ENCODE peak calls at places on chromosome 19, in five cellular contexts. V is aorta, P is psoas muscle, T is stomach, L is esophagus squamous epithelium. N is an unnamed sample.
A peak's percentile ranks its signal among the peaks of the same experiment; 100 is the strongest.

GRCh38 chr19:15210323-15210774 is 9.6 kb upstream of the NOTCH3 start:
- DNase-seq in V (peak; percentile 90), P (peak; percentile 69), T (no peak), L (no peak), N (no peak)

GRCh38 chr19:3978145-3978544 is 7.1 kb downstream of the EEF2 start:
- DNase-seq in V (no peak), P (no peak), T (no peak), L (no peak), N (no peak)

GRCh38 chr19:55601127-55601526 is 1.0 kb downstream of the ZNF524 start:
- DNase-seq in V (no peak), P (no peak), T (no peak), L (no peak), N (no peak)

GRCh38 chr19:1882089-1882785 is 3.1 kb downstream of the ABHD17A start:
- DNase-seq in V (no peak), P (no peak), T (no peak), L (no peak), N (no peak)

GRCh38 chr19:49816616-49817015 is 1.5 kb upstream of the MED25 start:
- DNase-seq in V (no peak), P (no peak), T (no peak), L (no peak), N (no peak)

GRCh38 chr19:15199652-15200574 is 882 bp downstream of the NOTCH3 start:
- DNase-seq in V (peak; percentile 74), P (no peak), T (no peak), L (no peak), N (no peak)

GRCh38 chr19:28396259-28396940 is 816.6 kb downstream of the UQCRFS1 start:
- DNase-seq in V (no peak), P (no peak), T (no peak), L (no peak), N (no peak)

GRCh38 chr19:9835507-9835949 is 410 bp downstream of the PIN1 start:
- DNase-seq in V (no peak), P (no peak), T (no peak), L (no peak), N (no peak)

GRCh38 chr19:2507109-2507508 is 31.2 kb downstream of the GADD45B start:
- DNase-seq in V (no peak), P (no peak), T (peak; percentile 65), L (no peak), N (peak; percentile 33)

GRCh38 chr19:5637971-5638370 is 15.1 kb downstream of the SAFB start:
- DNase-seq in V (no peak), P (no peak), T (no peak), L (no peak), N (no peak)

GRCh38 chr19:10093295-10094186 is 7.4 kb downstream of the SHFL start:
- DNase-seq in V (no peak), P (no peak), T (no peak), L (no peak), N (no peak)

GRCh38 chr19:20840371-20840770 is 64.3 kb downstream of the ZNF66 start:
- DNase-seq in V (no peak), P (no peak), T (no peak), L (no peak), N (no peak)

GRCh38 chr19:10780368-10780767 is 55.6 kb downstream of the TMED1 start:
- DNase-seq in V (peak; percentile 83), P (no peak), T (no peak), L (peak; percentile 24), N (no peak)

GRCh38 chr19:11693505-11694499 is 44.9 kb downstream of the ZNF823 start:
- DNase-seq in V (no peak), P (no peak), T (no peak), L (no peak), N (peak; percentile 69)

GRCh38 chr19:46537136-46538097 is 41.8 kb upstream of the PNMA8B start:
- DNase-seq in V (no peak), P (peak; percentile 70), T (peak; percentile 65), L (no peak), N (no peak)

GRCh38 chr19:1811472-1811894 is 593 bp downstream of the ATP8B3 start:
- DNase-seq in V (peak; percentile 88), P (peak; percentile 86), T (peak; percentile 83), L (no peak), N (no peak)

GRCh38 chr19:45524575-45525129 is 17.4 kb downstream of the VASP start:
- DNase-seq in V (no peak), P (peak; percentile 29), T (no peak), L (no peak), N (no peak)

GRCh38 chr19:10961073-10961762 is 388 bp downstream of the SMARCA4 start:
- DNase-seq in V (peak; percentile 60), P (peak; percentile 67), T (peak; percentile 61), L (no peak), N (no peak)

GRCh38 chr19:1857648-1858326 is 5.6 kb downstream of the KLF16 start:
- DNase-seq in V (peak; percentile 61), P (no peak), T (no peak), L (no peak), N (no peak)

GRCh38 chr19:5407356-5407755 is 47.9 kb upstream of the ZNRF4 start:
- DNase-seq in V (no peak), P (no peak), T (no peak), L (no peak), N (no peak)

GRCh38 chr19:7337380-7338194 is 11.2 kb upstream of the ARHGEF18 start:
- DNase-seq in V (no peak), P (no peak), T (no peak), L (no peak), N (peak; percentile 23)
- H3K4me1 ChIP-seq in V (no peaks in the 10 kb centered on the region), P (no peaks in the 10 kb centered on the region), T (peaks cover 4% of the 10 kb centered on the region), L (no peaks in the 10 kb centered on the region), N (no peaks in the 10 kb centered on the region)

GRCh38 chr19:18110833-18111232 is 13.3 kb downstream of the MAST3 start:
- DNase-seq in V (no peak), P (no peak), T (peak; percentile 64), L (no peak), N (no peak)
- H3K4me1 ChIP-seq in V (no peaks in the 10 kb centered on the region), P (peaks cover 8% of the 10 kb centered on the region), T (peaks cover 13% of the 10 kb centered on the region), L (peaks cover 21% of the 10 kb centered on the region), N (peaks cover 17% of the 10 kb centered on the region)

DNA sequence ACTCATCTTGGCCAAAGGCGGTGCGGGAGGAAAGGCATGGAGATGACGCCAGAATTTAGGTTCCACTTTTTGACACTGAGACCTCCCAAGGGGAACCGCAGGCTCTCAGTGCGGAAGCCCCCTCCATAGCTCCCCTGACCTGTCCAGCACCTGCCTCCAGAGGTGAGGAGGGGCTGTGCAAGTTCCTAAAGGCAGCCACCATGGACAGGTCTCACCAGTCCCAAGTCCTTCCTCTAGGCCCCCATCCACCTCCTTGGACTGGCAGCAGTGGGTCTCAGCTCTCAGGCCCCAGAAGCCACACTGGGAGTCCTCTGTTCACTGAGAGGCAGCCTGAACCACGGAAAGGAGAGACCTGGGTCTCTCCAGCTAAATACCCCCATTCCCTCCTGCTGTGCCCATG is 31.6 kb upstream of the TSHZ3 start:
- DNase-seq in V (no peak), P (no peak), T (no peak), L (no peak), N (no peak)
- H3K4me1 ChIP-seq in V (no peaks in the 10 kb centered on the region), P (no peaks in the 10 kb centered on the region), T (no peaks in the 10 kb centered on the region), L (no peaks in the 10 kb centered on the region), N (no peaks in the 10 kb centered on the region)

GRCh38 chr19:16594681-16595091 is 22.5 kb upstream of the SLC35E1 start:
- DNase-seq in V (no peak), P (no peak), T (no peak), L (no peak), N (no peak)
- H3K4me1 ChIP-seq in V (no peaks in the 10 kb centered on the region), P (peaks cover 65% of the 10 kb centered on the region), T (peaks cover 16% of the 10 kb centered on the region), L (peaks cover 12% of the 10 kb centered on the region), N (no peaks in the 10 kb centered on the region)

GRCh38 chr19:13012690-13013608 is 17.7 kb downstream of the NFIX start:
- DNase-seq in V (peak; percentile 74), P (peak; percentile 93), T (no peak), L (no peak), N (no peak)

GRCh38 chr19:13011653-13012389 is 16.5 kb downstream of the NFIX start:
- DNase-seq in V (no peak), P (peak; percentile 68), T (no peak), L (no peak), N (no peak)

GRCh38 chr19:13013649-13014048 is 18.4 kb downstream of the NFIX start:
- DNase-seq in V (no peak), P (no peak), T (no peak), L (no peak), N (no peak)

GRCh38 chr19:13010992-13011652 is 15.8 kb downstream of the NFIX start:
- DNase-seq in V (no peak), P (no peak), T (no peak), L (no peak), N (no peak)

GRCh38 chr19:13012390-13012689 is 17.1 kb downstream of the NFIX start:
- DNase-seq in V (no peak), P (no peak), T (no peak), L (no peak), N (no peak)
- H3K4me1 ChIP-seq in V (peaks cover under 1% of the 10 kb centered on the region), P (peaks cover 77% of the 10 kb centered on the region), T (peaks cover 97% of the 10 kb centered on the region), L (peaks cover 75% of the 10 kb centered on the region), N (peaks cover 8% of the 10 kb centered on the region)

GRCh38 chr19:33186431-33186830 is 7.7 kb upstream of the LRP3 start:
- DNase-seq in V (peak; percentile 16), P (peak; percentile 14), T (no peak), L (no peak), N (no peak)
- H3K4me1 ChIP-seq in V (peaks cover 2% of the 10 kb centered on the region), P (peaks cover 3% of the 10 kb centered on the region), T (no peaks in the 10 kb centered on the region), L (no peaks in the 10 kb centered on the region), N (no peaks in the 10 kb centered on the region)

GRCh38 chr19:58548859-58549663 is 5.2 kb downstream of the TRIM28 start:
- DNase-seq in V (no peak), P (no peak), T (no peak), L (no peak), N (no peak)

GRCh38 chr19:58551123-58551497 is 3.8 kb downstream of the CHMP2A start:
- DNase-seq in V (no peak), P (no peak), T (no peak), L (no peak), N (no peak)

GRCh38 chr19:58551577-58552471 is 3.1 kb downstream of the CHMP2A start:
- DNase-seq in V (peak; percentile 29), P (no peak), T (no peak), L (no peak), N (no peak)

GRCh38 chr19:58550362-58551122 is 4.4 kb downstream of the CHMP2A start:
- DNase-seq in V (no peak), P (no peak), T (no peak), L (no peak), N (no peak)

DNA sequence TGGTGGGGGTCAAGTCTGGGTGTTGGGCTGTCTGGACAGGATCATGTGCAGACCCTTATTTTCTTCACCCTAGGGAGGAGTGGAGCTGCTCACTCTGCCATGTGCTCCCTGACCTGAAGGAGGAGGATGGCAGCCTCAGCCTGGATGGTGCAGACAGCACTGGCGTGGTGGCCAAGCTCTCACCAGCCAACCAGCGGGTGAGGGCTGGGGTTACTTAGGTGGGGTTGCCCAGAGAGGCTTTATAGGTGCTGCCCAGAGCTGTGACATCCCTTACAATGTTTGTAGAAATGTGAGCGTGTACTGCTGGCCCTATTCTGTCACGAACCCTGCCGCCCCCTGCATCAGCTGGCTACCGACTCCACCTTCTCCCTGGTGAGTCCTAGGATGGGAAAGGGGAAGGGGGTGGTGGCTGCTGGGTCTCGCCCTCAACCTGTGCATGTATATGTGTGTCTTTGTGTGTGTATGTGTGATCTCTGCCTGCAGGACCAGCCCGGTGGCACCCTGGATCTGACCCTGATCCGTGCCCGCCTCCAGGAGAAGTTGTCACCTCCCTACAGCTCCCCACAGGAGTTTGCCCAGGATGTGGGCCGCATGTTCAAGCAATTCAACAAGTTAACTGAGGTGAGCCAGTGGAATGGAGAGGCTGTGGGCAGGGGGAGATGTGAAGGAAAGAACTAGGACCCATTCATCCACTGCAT is 5.1 kb downstream of the CHMP2A start:
- DNase-seq in V (no peak), P (no peak), T (no peak), L (no peak), N (no peak)
- H3K4me1 ChIP-seq in V (no peaks in the 10 kb centered on the region), P (peaks cover 33% of the 10 kb centered on the region), T (peaks cover 33% of the 10 kb centered on the region), L (peaks cover 31% of the 10 kb centered on the region), N (peaks cover 16% of the 10 kb centered on the region)